ENCODE peak calls at places on chromosomes 3 and 15, in six cellular contexts. One of them, this sample, is unnamed.

GRCh38 chr3:193921480-193921879 is 214.5 kb upstream of the HES1 start:
- DNase-seq in neuronal stem cell: no peak
- DNase-seq in NB4: no peak
- DNase-seq in spleen: no peak
- DNase-seq in kidney: no peak
- DNase-seq in HFF-Myc: no peak
- DNase-seq in this sample: no peak

GRCh38 chr3:44055951-44056350 is 185.7 kb upstream of the TOPAZ1 start:
- DNase-seq in neuronal stem cell: no peak
- DNase-seq in NB4: no peak
- DNase-seq in spleen: no peak
- DNase-seq in kidney: no peak
- DNase-seq in HFF-Myc: no peak
- DNase-seq in this sample: no peak

GRCh38 chr15:69557340-69558137 is 104.9 kb downstream of the RPLP1 start:
- DNase-seq in neuronal stem cell: no peak
- DNase-seq in NB4: no peak
- DNase-seq in spleen: no peak
- DNase-seq in kidney: no peak
- DNase-seq in HFF-Myc: peak
- DNase-seq in this sample: no peak

GRCh38 chr3:49456417-49456816 is 13.7 kb upstream of the DAG1 start:
- DNase-seq in neuronal stem cell: no peak
- DNase-seq in NB4: no peak
- DNase-seq in spleen: no peak
- DNase-seq in kidney: no peak
- DNase-seq in HFF-Myc: no peak
- DNase-seq in this sample: no peak

GRCh38 chr3:49727924-49728361 is 4.2 kb upstream of the GMPPB start:
- DNase-seq in neuronal stem cell: no peak
- DNase-seq in NB4: no peak
- DNase-seq in spleen: no peak
- DNase-seq in kidney: no peak
- DNase-seq in HFF-Myc: no peak
- DNase-seq in this sample: peak

GRCh38 chr3:128334086-128334650 is 132.5 kb downstream of the DNAJB8 start:
- DNase-seq in neuronal stem cell: no peak
- DNase-seq in NB4: no peak
- DNase-seq in spleen: no peak
- DNase-seq in kidney: peak
- DNase-seq in HFF-Myc: no peak
- DNase-seq in this sample: peak

GRCh38 chr3:191321019-191321767 is 8.0 kb upstream of the CCDC50 start:
- DNase-seq in neuronal stem cell: no peak
- DNase-seq in NB4: no peak
- DNase-seq in spleen: no peak
- DNase-seq in kidney: no peak
- DNase-seq in HFF-Myc: no peak
- DNase-seq in this sample: no peak

GRCh38 chr15:25933456-25934158 is 70.5 kb upstream of the ATP10A start:
- DNase-seq in neuronal stem cell: peak
- DNase-seq in NB4: peak
- DNase-seq in spleen: peak
- DNase-seq in kidney: peak
- DNase-seq in HFF-Myc: peak
- DNase-seq in this sample: peak

GRCh38 chr3:150240891-150241290 is 167.2 kb upstream of the TSC22D2 start:
- DNase-seq in neuronal stem cell: no peak
- DNase-seq in NB4: no peak
- DNase-seq in spleen: no peak
- DNase-seq in kidney: no peak
- DNase-seq in HFF-Myc: no peak
- DNase-seq in this sample: no peak

GRCh38 chr15:53401503-53401902 is 358.0 kb downstream of the WDR72 start:
- DNase-seq in neuronal stem cell: no peak
- DNase-seq in NB4: no peak
- DNase-seq in spleen: no peak
- DNase-seq in kidney: no peak
- DNase-seq in HFF-Myc: no peak
- DNase-seq in this sample: no peak

GRCh38 chr3:112390783-112391641 is 58.1 kb downstream of the CD200 start:
- DNase-seq in neuronal stem cell: peak
- DNase-seq in NB4: no peak
- DNase-seq in spleen: no peak
- DNase-seq in kidney: no peak
- DNase-seq in HFF-Myc: peak
- DNase-seq in this sample: no peak

GRCh38 chr3:67011414-67012131 is 13.5 kb downstream of the KBTBD8 start:
- DNase-seq in neuronal stem cell: no peak
- DNase-seq in NB4: no peak
- DNase-seq in spleen: no peak
- DNase-seq in kidney: no peak
- DNase-seq in HFF-Myc: no peak
- DNase-seq in this sample: no peak

GRCh38 chr3:104101736-104102135 is 1265.0 kb upstream of the ALCAM start:
- DNase-seq in neuronal stem cell: no peak
- DNase-seq in NB4: no peak
- DNase-seq in spleen: no peak
- DNase-seq in kidney: no peak
- DNase-seq in HFF-Myc: no peak
- DNase-seq in this sample: no peak

GRCh38 chr15:55768670-55769185 is 25.8 kb upstream of the PRTG start:
- DNase-seq in neuronal stem cell: peak
- DNase-seq in NB4: no peak
- DNase-seq in spleen: no peak
- DNase-seq in kidney: no peak
- DNase-seq in HFF-Myc: no peak
- DNase-seq in this sample: no peak

GRCh38 chr3:190673157-190673556 is 159.3 kb downstream of the IL1RAP start:
- DNase-seq in neuronal stem cell: no peak
- DNase-seq in NB4: no peak
- DNase-seq in spleen: no peak
- DNase-seq in kidney: no peak
- DNase-seq in HFF-Myc: no peak
- DNase-seq in this sample: no peak

GRCh38 chr3:64141476-64141875 is 83.8 kb downstream of the PRICKLE2 start:
- DNase-seq in neuronal stem cell: no peak
- DNase-seq in NB4: no peak
- DNase-seq in spleen: no peak
- DNase-seq in kidney: no peak
- DNase-seq in HFF-Myc: no peak
- DNase-seq in this sample: no peak

GRCh38 chr3:39915027-39915426 is 105.6 kb downstream of the MYRIP start:
- DNase-seq in neuronal stem cell: no peak
- DNase-seq in NB4: no peak
- DNase-seq in spleen: no peak
- DNase-seq in kidney: no peak
- DNase-seq in HFF-Myc: no peak
- DNase-seq in this sample: no peak

GRCh38 chr3:17686613-17687012 is 55.8 kb downstream of the TBC1D5 start:
- DNase-seq in neuronal stem cell: no peak
- DNase-seq in NB4: peak
- DNase-seq in spleen: no peak
- DNase-seq in kidney: no peak
- DNase-seq in HFF-Myc: no peak
- DNase-seq in this sample: no peak

GRCh38 chr3:23778451-23778850 is 27.3 kb upstream of the UBE2E1 start:
- DNase-seq in neuronal stem cell: no peak
- DNase-seq in NB4: no peak
- DNase-seq in spleen: no peak
- DNase-seq in kidney: no peak
- DNase-seq in HFF-Myc: no peak
- DNase-seq in this sample: no peak

GRCh38 chr3:113557374-113557773 is 25.0 kb downstream of the SIDT1 start:
- DNase-seq in neuronal stem cell: no peak
- DNase-seq in NB4: no peak
- DNase-seq in spleen: no peak
- DNase-seq in kidney: no peak
- DNase-seq in HFF-Myc: peak
- DNase-seq in this sample: no peak

GRCh38 chr3:47079432-47079831 is 84.5 kb downstream of the SETD2 start:
- DNase-seq in neuronal stem cell: no peak
- DNase-seq in NB4: no peak
- DNase-seq in spleen: no peak
- DNase-seq in kidney: no peak
- DNase-seq in HFF-Myc: no peak
- DNase-seq in this sample: no peak

GRCh38 chr3:101852315-101852714 is 3.0 kb downstream of the NFKBIZ start:
- DNase-seq in neuronal stem cell: no peak
- DNase-seq in NB4: no peak
- DNase-seq in spleen: no peak
- DNase-seq in kidney: no peak
- DNase-seq in HFF-Myc: no peak
- DNase-seq in this sample: no peak
- H3K4me3 ChIP-seq in neuronal stem cell: no peak
- H3K4me3 ChIP-seq in NB4: no peak
- H3K4me3 ChIP-seq in spleen: no peak
- H3K4me3 ChIP-seq in kidney: peak
- H3K4me3 ChIP-seq in HFF-Myc: no peak
- H3K4me3 ChIP-seq in this sample: peak

GRCh38 chr15:40925863-40926658 is 3.1 kb upstream of the DLL4 start:
- DNase-seq in neuronal stem cell: no peak
- DNase-seq in NB4: peak
- DNase-seq in spleen: peak
- DNase-seq in kidney: peak
- DNase-seq in HFF-Myc: no peak
- DNase-seq in this sample: no peak

GRCh38 chr15:40926659-40927496 is 2.3 kb upstream of the DLL4 start:
- DNase-seq in neuronal stem cell: no peak
- DNase-seq in NB4: no peak
- DNase-seq in spleen: peak
- DNase-seq in kidney: no peak
- DNase-seq in HFF-Myc: no peak
- DNase-seq in this sample: no peak

GRCh38 chr15:40928351-40928974 is 677 bp upstream of the DLL4 start:
- DNase-seq in neuronal stem cell: no peak
- DNase-seq in NB4: no peak
- DNase-seq in spleen: peak
- DNase-seq in kidney: peak
- DNase-seq in HFF-Myc: no peak
- DNase-seq in this sample: no peak

GRCh38 chr15:40928975-40929729 is at the start of gene DLL4:
- DNase-seq in neuronal stem cell: no peak
- DNase-seq in NB4: peak
- DNase-seq in spleen: peak
- DNase-seq in kidney: peak
- DNase-seq in HFF-Myc: no peak
- DNase-seq in this sample: peak

DNA sequence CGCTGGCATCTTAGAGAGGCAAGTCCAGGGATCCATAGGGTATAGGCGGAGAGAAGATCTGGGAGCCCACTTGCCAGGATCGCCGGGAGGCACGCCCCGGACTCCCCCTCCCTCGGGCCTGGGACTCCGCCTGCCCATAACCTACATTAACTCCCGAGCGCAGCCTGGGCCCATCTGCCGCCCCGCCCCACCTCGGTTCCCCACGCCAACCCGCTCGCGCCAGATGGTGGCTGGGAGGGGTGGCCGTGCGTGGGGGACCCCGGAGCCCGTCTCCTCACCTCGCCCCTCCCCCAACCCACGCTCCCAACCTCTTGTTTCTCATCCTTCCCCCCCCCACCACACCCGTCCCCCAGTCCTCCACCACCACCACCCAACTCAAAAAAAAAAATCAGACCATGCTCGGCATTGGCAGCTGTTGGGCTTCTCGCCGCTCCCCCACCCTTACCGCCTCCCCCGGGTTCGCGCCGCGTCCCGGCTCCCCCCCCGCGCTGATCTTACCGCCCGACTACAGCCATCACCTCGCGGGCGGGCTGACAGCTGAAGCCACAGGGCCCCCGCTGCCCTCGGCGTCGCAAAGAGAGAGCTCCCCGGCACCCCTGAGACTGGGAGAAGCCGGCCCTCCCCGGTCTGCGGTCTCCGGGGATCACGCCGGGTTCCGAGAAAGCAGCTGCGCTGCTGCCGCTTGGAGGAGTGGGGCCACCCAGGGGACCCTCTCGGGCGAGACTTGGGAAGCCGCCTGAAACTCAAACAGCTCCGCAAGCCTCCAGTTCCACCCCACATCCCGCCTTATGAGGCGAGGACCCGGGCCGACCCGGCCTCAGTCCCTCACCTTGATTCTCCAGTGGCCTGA is 1.4 kb upstream of the DLL4 start:
- DNase-seq in neuronal stem cell: no peak
- DNase-seq in NB4: peak
- DNase-seq in spleen: peak
- DNase-seq in kidney: peak
- DNase-seq in HFF-Myc: no peak
- DNase-seq in this sample: no peak
- H3K4me3 ChIP-seq in neuronal stem cell: no peak
- H3K4me3 ChIP-seq in NB4: no peak
- H3K4me3 ChIP-seq in spleen: peak
- H3K4me3 ChIP-seq in kidney: no peak
- H3K4me3 ChIP-seq in HFF-Myc: peak
- H3K4me3 ChIP-seq in this sample: peak

DNA sequence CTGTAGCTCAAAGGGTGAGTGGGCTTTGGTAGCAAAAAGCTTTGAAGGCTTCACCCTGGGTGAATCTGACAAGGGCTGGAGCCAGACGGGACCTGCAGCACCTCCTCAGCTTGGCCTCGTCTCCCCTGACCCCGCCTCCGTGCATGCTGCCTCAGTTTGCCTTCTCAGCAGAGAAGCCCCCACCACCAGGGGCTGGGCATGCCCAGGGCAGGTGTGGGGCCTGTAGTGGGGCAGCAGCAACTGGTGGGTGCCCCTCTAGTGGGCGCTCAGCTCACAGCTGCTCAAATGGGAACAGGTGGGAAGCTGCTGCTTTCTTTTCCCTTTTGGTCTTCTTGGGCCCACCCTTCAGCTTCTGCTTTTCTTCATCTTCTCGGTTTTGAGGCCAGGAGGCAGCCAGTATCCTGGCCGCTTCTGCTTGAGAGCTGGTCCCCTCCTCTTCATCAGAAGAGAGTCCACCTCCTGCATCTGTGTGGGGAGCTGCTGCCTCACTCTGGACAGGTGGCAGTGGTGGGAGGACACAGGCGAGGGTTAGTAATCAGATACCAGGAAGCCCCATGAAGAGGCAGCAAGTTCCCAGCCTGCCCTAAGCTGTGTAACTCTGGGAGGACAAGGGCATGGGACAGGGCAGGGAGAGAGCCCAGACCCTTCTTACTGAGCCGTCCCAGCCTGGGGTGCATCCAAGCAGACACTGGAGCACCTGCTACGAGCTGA is 21.0 kb downstream of the TMEM43 start:
- DNase-seq in neuronal stem cell: no peak
- DNase-seq in NB4: no peak
- DNase-seq in spleen: no peak
- DNase-seq in kidney: peak
- DNase-seq in HFF-Myc: no peak
- DNase-seq in this sample: no peak
- H3K4me3 ChIP-seq in neuronal stem cell: no peak
- H3K4me3 ChIP-seq in NB4: no peak
- H3K4me3 ChIP-seq in spleen: no peak
- H3K4me3 ChIP-seq in kidney: no peak
- H3K4me3 ChIP-seq in HFF-Myc: no peak
- H3K4me3 ChIP-seq in this sample: no peak

DNA sequence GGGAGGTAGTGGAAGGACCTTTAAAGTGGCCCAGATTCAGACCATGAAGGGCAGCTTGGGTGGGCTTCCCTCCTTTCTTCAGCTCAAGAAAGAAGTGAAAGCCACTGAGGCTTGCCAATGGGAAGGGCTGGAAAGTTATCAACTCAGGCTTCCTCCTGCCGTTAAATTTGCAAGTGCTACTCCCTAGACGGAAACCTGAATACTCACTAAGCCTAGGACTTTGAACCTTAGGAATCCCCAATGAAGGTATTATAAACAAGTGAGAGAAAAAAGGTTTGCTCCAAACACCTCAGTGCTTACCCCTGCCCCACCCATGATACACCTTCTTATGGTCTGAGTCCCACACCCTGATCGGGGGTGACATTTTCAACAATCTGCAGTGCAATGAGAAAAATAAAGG is 396.4 kb downstream of the SHQ1 start:
- DNase-seq in neuronal stem cell: no peak
- DNase-seq in NB4: no peak
- DNase-seq in spleen: no peak
- DNase-seq in kidney: no peak
- DNase-seq in HFF-Myc: no peak
- DNase-seq in this sample: no peak
- H3K4me3 ChIP-seq in neuronal stem cell: no peak
- H3K4me3 ChIP-seq in NB4: no peak
- H3K4me3 ChIP-seq in spleen: no peak
- H3K4me3 ChIP-seq in kidney: no peak
- H3K4me3 ChIP-seq in HFF-Myc: no peak
- H3K4me3 ChIP-seq in this sample: no peak